ENCODE peak calls at places on chromosomes 7 and 10, in five cellular contexts. N, Q, R, W and S are unnamed samples.

GRCh38 chr7:16841681-16842080 is 36.9 kb upstream of the AGR2 start:
- DNase-seq in N (no peak), Q (no peak), R (no peak), W (no peak), S (no peak)

GRCh38 chr10:98404571-98405396 is 10.2 kb downstream of the PYROXD2 start:
- DNase-seq in N (peak), Q (peak), R (no peak), W (no peak), S (peak)

GRCh38 chr7:152735443-152736004 is 24.0 kb upstream of the ACTR3B start:
- DNase-seq in N (no peak), Q (no peak), R (no peak), W (no peak), S (peak)

GRCh38 chr7:27156508-27156898 is at the start of gene HOXA7:
- DNase-seq in N (peak), Q (no peak), R (peak), W (peak), S (peak)

GRCh38 chr7:74575083-74575803 is 82.3 kb upstream of the GTF2I start:
- DNase-seq in N (peak), Q (no peak), R (no peak), W (peak), S (peak)

GRCh38 chr10:126080879-126081331 is 184.5 kb downstream of the FANK1 start:
- DNase-seq in N (peak), Q (no peak), R (no peak), W (no peak), S (no peak)

GRCh38 chr7:44212018-44212417 is 11.2 kb downstream of the YKT6 start:
- DNase-seq in N (no peak), Q (no peak), R (peak), W (no peak), S (no peak)

GRCh38 chr7:5533821-5534367 is 110.3 kb upstream of the TNRC18 start:
- DNase-seq in N (no peak), Q (no peak), R (no peak), W (no peak), S (no peak)

GRCh38 chr10:122173337-122173736 is 97.8 kb upstream of the BTBD16 start:
- DNase-seq in N (no peak), Q (no peak), R (no peak), W (no peak), S (no peak)

GRCh38 chr7:78141533-78142281 is 343.1 kb downstream of the PHTF2 start:
- DNase-seq in N (peak), Q (no peak), R (no peak), W (peak), S (peak)

GRCh38 chr7:46424934-46425333 is 503.9 kb upstream of the IGFBP3 start:
- DNase-seq in N (no peak), Q (no peak), R (no peak), W (no peak), S (no peak)

GRCh38 chr10:10831085-10831484 is 186.6 kb upstream of the CELF2 start:
- DNase-seq in N (peak), Q (no peak), R (no peak), W (no peak), S (peak)

GRCh38 chr7:82818091-82818620 is 344.5 kb downstream of the PCLO start:
- DNase-seq in N (no peak), Q (no peak), R (no peak), W (no peak), S (no peak)

GRCh38 chr7:36228039-36228438 is 75.0 kb downstream of the EEPD1 start:
- DNase-seq in N (no peak), Q (no peak), R (no peak), W (no peak), S (no peak)

GRCh38 chr10:94623572-94623971 is 60.0 kb upstream of the CYP2C18 start:
- DNase-seq in N (no peak), Q (no peak), R (no peak), W (no peak), S (no peak)

GRCh38 chr7:108600399-108600798 is 30.7 kb downstream of the DNAJB9 start:
- DNase-seq in N (no peak), Q (no peak), R (no peak), W (no peak), S (no peak)

GRCh38 chr7:101112233-101112632 is 14.7 kb upstream of the SERPINE1 start:
- DNase-seq in N (no peak), Q (no peak), R (no peak), W (no peak), S (no peak)

GRCh38 chr7:105677395-105677701 is 96.1 kb upstream of the EFCAB10 start:
- DNase-seq in N (no peak), Q (no peak), R (no peak), W (no peak), S (no peak)

GRCh38 chr10:9229702-9230101 is 1175.2 kb downstream of the GATA3 start:
- DNase-seq in N (no peak), Q (peak), R (no peak), W (no peak), S (no peak)

GRCh38 chr10:95758351-95759025 is 2.5 kb downstream of the ENTPD1 start:
- DNase-seq in N (no peak), Q (no peak), R (no peak), W (no peak), S (no peak)

GRCh38 chr10:76973515-76974289 is 663.9 kb downstream of the KCNMA1 start:
- DNase-seq in N (peak), Q (no peak), R (no peak), W (no peak), S (peak)

GRCh38 chr10:132538031-132538789 is 623 bp downstream of the INPP5A start:
- DNase-seq in N (no peak), Q (no peak), R (peak), W (no peak), S (no peak)

GRCh38 chr7:139660317-139661042 is 117.3 kb downstream of the HIPK2 start:
- DNase-seq in N (peak), Q (no peak), R (no peak), W (no peak), S (no peak)

GRCh38 chr10:77801474-77802238 is 124.9 kb downstream of the DLG5 start:
- DNase-seq in N (peak), Q (peak), R (no peak), W (no peak), S (no peak)

GRCh38 chr10:100909506-100910260 is 3.1 kb upstream of the SLF2 start:
- DNase-seq in N (no peak), Q (no peak), R (no peak), W (no peak), S (no peak)

GRCh38 chr10:103448751-103449150 is 3.4 kb downstream of the CALHM2 start:
- DNase-seq in N (peak), Q (no peak), R (peak), W (no peak), S (no peak)

GRCh38 chr7:36949711-36950600 is 225.7 kb upstream of the AOAH start:
- DNase-seq in N (no peak), Q (no peak), R (no peak), W (no peak), S (no peak)

GRCh38 chr10:103783686-103784085 is 71.7 kb downstream of the SH3PXD2A start:
- DNase-seq in N (peak), Q (no peak), R (no peak), W (no peak), S (no peak)

GRCh38 chr7:13035233-13035632 is 347.8 kb downstream of the ARL4A start:
- DNase-seq in N (no peak), Q (no peak), R (no peak), W (no peak), S (no peak)

GRCh38 chr10:59718246-59718645 is 8.6 kb upstream of the SLC16A9 start:
- DNase-seq in N (no peak), Q (no peak), R (no peak), W (no peak), S (no peak)

GRCh38 chr7:69847921-69848612 is 249.8 kb downstream of the AUTS2 start:
- DNase-seq in N (no peak), Q (no peak), R (no peak), W (no peak), S (no peak)

GRCh38 chr7:28926871-28927597 is 31.1 kb downstream of the TRIL start:
- DNase-seq in N (peak), Q (peak), R (peak), W (peak), S (peak)